ENCODE peak calls at places on chromosomes 12 and 14, in six cellular contexts. One of them, this sample, is unnamed.

GRCh38 chr12:52903855-52904508 is 894 bp downstream of the KRT8 start:
- DNase-seq in activated T-cell treated with anti-CD3 and anti-CD28 coated beads, Interleukin-2, amount 50 U/mL, for 72 hours: peak
- DNase-seq in right atrium auricular region: no peak
- DNase-seq in right cardiac atrium: peak
- DNase-seq in HL-60: no peak
- DNase-seq in caudate nucleus: no peak
- DNase-seq in this sample: no peak

GRCh38 chr12:42705863-42706262 is 116.3 kb upstream of the PRICKLE1 start:
- DNase-seq in activated T-cell treated with anti-CD3 and anti-CD28 coated beads, Interleukin-2, amount 50 U/mL, for 72 hours: no peak
- DNase-seq in right atrium auricular region: peak
- DNase-seq in right cardiac atrium: peak
- DNase-seq in HL-60: no peak
- DNase-seq in caudate nucleus: no peak
- DNase-seq in this sample: no peak

GRCh38 chr12:52044284-52044983 is 6.8 kb upstream of the NR4A1 start:
- DNase-seq in activated T-cell treated with anti-CD3 and anti-CD28 coated beads, Interleukin-2, amount 50 U/mL, for 72 hours: no peak
- DNase-seq in right atrium auricular region: peak
- DNase-seq in right cardiac atrium: peak
- DNase-seq in HL-60: no peak
- DNase-seq in caudate nucleus: peak
- DNase-seq in this sample: no peak

GRCh38 chr12:84128117-84128991 is 784.2 kb downstream of the SLC6A15 start:
- DNase-seq in activated T-cell treated with anti-CD3 and anti-CD28 coated beads, Interleukin-2, amount 50 U/mL, for 72 hours: no peak
- DNase-seq in right atrium auricular region: no peak
- DNase-seq in right cardiac atrium: no peak
- DNase-seq in HL-60: no peak
- DNase-seq in caudate nucleus: no peak
- DNase-seq in this sample: no peak

GRCh38 chr14:65312859-65313258 is 99.7 kb upstream of the FUT8 start:
- DNase-seq in activated T-cell treated with anti-CD3 and anti-CD28 coated beads, Interleukin-2, amount 50 U/mL, for 72 hours: no peak
- DNase-seq in right atrium auricular region: no peak
- DNase-seq in right cardiac atrium: no peak
- DNase-seq in HL-60: no peak
- DNase-seq in caudate nucleus: no peak
- DNase-seq in this sample: no peak

GRCh38 chr12:29521951-29522350 is 24.5 kb upstream of the OVCH1 start:
- DNase-seq in activated T-cell treated with anti-CD3 and anti-CD28 coated beads, Interleukin-2, amount 50 U/mL, for 72 hours: no peak
- DNase-seq in right atrium auricular region: no peak
- DNase-seq in right cardiac atrium: no peak
- DNase-seq in HL-60: no peak
- DNase-seq in caudate nucleus: no peak
- DNase-seq in this sample: no peak

GRCh38 chr14:24340606-24341005 is 815 bp upstream of the RIPK3 start:
- DNase-seq in activated T-cell treated with anti-CD3 and anti-CD28 coated beads, Interleukin-2, amount 50 U/mL, for 72 hours: no peak
- DNase-seq in right atrium auricular region: no peak
- DNase-seq in right cardiac atrium: no peak
- DNase-seq in HL-60: no peak
- DNase-seq in caudate nucleus: no peak
- DNase-seq in this sample: no peak

GRCh38 chr14:77309122-77309521 is 11.6 kb downstream of the POMT2 start:
- DNase-seq in activated T-cell treated with anti-CD3 and anti-CD28 coated beads, Interleukin-2, amount 50 U/mL, for 72 hours: no peak
- DNase-seq in right atrium auricular region: no peak
- DNase-seq in right cardiac atrium: no peak
- DNase-seq in HL-60: peak
- DNase-seq in caudate nucleus: no peak
- DNase-seq in this sample: no peak

GRCh38 chr12:106246891-106247730 is 709 bp downstream of the CKAP4 start:
- DNase-seq in activated T-cell treated with anti-CD3 and anti-CD28 coated beads, Interleukin-2, amount 50 U/mL, for 72 hours: peak
- DNase-seq in right atrium auricular region: no peak
- DNase-seq in right cardiac atrium: peak
- DNase-seq in HL-60: peak
- DNase-seq in caudate nucleus: no peak
- DNase-seq in this sample: no peak

GRCh38 chr12:17976202-17976601 is 113.8 kb downstream of the RERGL start:
- DNase-seq in activated T-cell treated with anti-CD3 and anti-CD28 coated beads, Interleukin-2, amount 50 U/mL, for 72 hours: no peak
- DNase-seq in right atrium auricular region: no peak
- DNase-seq in right cardiac atrium: no peak
- DNase-seq in HL-60: no peak
- DNase-seq in caudate nucleus: no peak
- DNase-seq in this sample: no peak

GRCh38 chr12:93234641-93235040 is 143.1 kb upstream of the NUDT4 start:
- DNase-seq in activated T-cell treated with anti-CD3 and anti-CD28 coated beads, Interleukin-2, amount 50 U/mL, for 72 hours: no peak
- DNase-seq in right atrium auricular region: no peak
- DNase-seq in right cardiac atrium: no peak
- DNase-seq in HL-60: no peak
- DNase-seq in caudate nucleus: no peak
- DNase-seq in this sample: no peak

GRCh38 chr14:35814371-35815005 is 5.4 kb upstream of the RALGAPA1 start:
- DNase-seq in activated T-cell treated with anti-CD3 and anti-CD28 coated beads, Interleukin-2, amount 50 U/mL, for 72 hours: peak
- DNase-seq in right atrium auricular region: no peak
- DNase-seq in right cardiac atrium: no peak
- DNase-seq in HL-60: peak
- DNase-seq in caudate nucleus: peak
- DNase-seq in this sample: peak

GRCh38 chr14:50044040-50044651 is 72.2 kb downstream of the VCPKMT start:
- DNase-seq in activated T-cell treated with anti-CD3 and anti-CD28 coated beads, Interleukin-2, amount 50 U/mL, for 72 hours: no peak
- DNase-seq in right atrium auricular region: no peak
- DNase-seq in right cardiac atrium: no peak
- DNase-seq in HL-60: no peak
- DNase-seq in caudate nucleus: no peak
- DNase-seq in this sample: no peak

GRCh38 chr14:105204206-105204930 is 23.3 kb upstream of the NUDT14 start:
- DNase-seq in activated T-cell treated with anti-CD3 and anti-CD28 coated beads, Interleukin-2, amount 50 U/mL, for 72 hours: no peak
- DNase-seq in right atrium auricular region: no peak
- DNase-seq in right cardiac atrium: peak
- DNase-seq in HL-60: no peak
- DNase-seq in caudate nucleus: peak
- DNase-seq in this sample: no peak

GRCh38 chr14:79514700-79515099 is 696.6 kb downstream of the DIO2 start:
- DNase-seq in activated T-cell treated with anti-CD3 and anti-CD28 coated beads, Interleukin-2, amount 50 U/mL, for 72 hours: no peak
- DNase-seq in right atrium auricular region: no peak
- DNase-seq in right cardiac atrium: no peak
- DNase-seq in HL-60: no peak
- DNase-seq in caudate nucleus: no peak
- DNase-seq in this sample: no peak

GRCh38 chr12:14635776-14636175 is 60.6 kb downstream of the GUCY2C start:
- DNase-seq in activated T-cell treated with anti-CD3 and anti-CD28 coated beads, Interleukin-2, amount 50 U/mL, for 72 hours: no peak
- DNase-seq in right atrium auricular region: no peak
- DNase-seq in right cardiac atrium: no peak
- DNase-seq in HL-60: no peak
- DNase-seq in caudate nucleus: no peak
- DNase-seq in this sample: no peak

GRCh38 chr14:64856528-64857445 is 22.9 kb downstream of the SPTB start:
- DNase-seq in activated T-cell treated with anti-CD3 and anti-CD28 coated beads, Interleukin-2, amount 50 U/mL, for 72 hours: no peak
- DNase-seq in right atrium auricular region: no peak
- DNase-seq in right cardiac atrium: no peak
- DNase-seq in HL-60: no peak
- DNase-seq in caudate nucleus: no peak
- DNase-seq in this sample: no peak

GRCh38 chr14:75280831-75281690 is 2.4 kb downstream of the FOS start:
- DNase-seq in activated T-cell treated with anti-CD3 and anti-CD28 coated beads, Interleukin-2, amount 50 U/mL, for 72 hours: no peak
- DNase-seq in right atrium auricular region: peak
- DNase-seq in right cardiac atrium: no peak
- DNase-seq in HL-60: no peak
- DNase-seq in caudate nucleus: no peak
- DNase-seq in this sample: no peak

GRCh38 chr12:234891-235415 is 21.0 kb upstream of the SLC6A12 start:
- DNase-seq in activated T-cell treated with anti-CD3 and anti-CD28 coated beads, Interleukin-2, amount 50 U/mL, for 72 hours: no peak
- DNase-seq in right atrium auricular region: no peak
- DNase-seq in right cardiac atrium: no peak
- DNase-seq in HL-60: no peak
- DNase-seq in caudate nucleus: no peak
- DNase-seq in this sample: no peak

GRCh38 chr12:49622501-49623141 is 740 bp upstream of the PRPF40B start:
- DNase-seq in activated T-cell treated with anti-CD3 and anti-CD28 coated beads, Interleukin-2, amount 50 U/mL, for 72 hours: peak
- DNase-seq in right atrium auricular region: no peak
- DNase-seq in right cardiac atrium: peak
- DNase-seq in HL-60: peak
- DNase-seq in caudate nucleus: peak
- DNase-seq in this sample: no peak

GRCh38 chr14:21526672-21527319 is 650 bp upstream of the SALL2 start:
- DNase-seq in activated T-cell treated with anti-CD3 and anti-CD28 coated beads, Interleukin-2, amount 50 U/mL, for 72 hours: no peak
- DNase-seq in right atrium auricular region: no peak
- DNase-seq in right cardiac atrium: no peak
- DNase-seq in HL-60: no peak
- DNase-seq in caudate nucleus: no peak
- DNase-seq in this sample: no peak

GRCh38 chr12:82876075-82876474 is 189.4 kb downstream of the TMTC2 start:
- DNase-seq in activated T-cell treated with anti-CD3 and anti-CD28 coated beads, Interleukin-2, amount 50 U/mL, for 72 hours: no peak
- DNase-seq in right atrium auricular region: no peak
- DNase-seq in right cardiac atrium: no peak
- DNase-seq in HL-60: no peak
- DNase-seq in caudate nucleus: no peak
- DNase-seq in this sample: no peak

GRCh38 chr12:89827592-89827991 is 119.0 kb upstream of the ATP2B1 start:
- DNase-seq in activated T-cell treated with anti-CD3 and anti-CD28 coated beads, Interleukin-2, amount 50 U/mL, for 72 hours: no peak
- DNase-seq in right atrium auricular region: no peak
- DNase-seq in right cardiac atrium: no peak
- DNase-seq in HL-60: no peak
- DNase-seq in caudate nucleus: no peak
- DNase-seq in this sample: no peak

GRCh38 chr12:123106640-123107359 is 44.1 kb downstream of the PITPNM2 start:
- DNase-seq in activated T-cell treated with anti-CD3 and anti-CD28 coated beads, Interleukin-2, amount 50 U/mL, for 72 hours: peak
- DNase-seq in right atrium auricular region: no peak
- DNase-seq in right cardiac atrium: peak
- DNase-seq in HL-60: peak
- DNase-seq in caudate nucleus: no peak
- DNase-seq in this sample: no peak

GRCh38 chr14:51546099-51546498 is 105.6 kb upstream of the FRMD6 start:
- DNase-seq in activated T-cell treated with anti-CD3 and anti-CD28 coated beads, Interleukin-2, amount 50 U/mL, for 72 hours: no peak
- DNase-seq in right atrium auricular region: no peak
- DNase-seq in right cardiac atrium: no peak
- DNase-seq in HL-60: no peak
- DNase-seq in caudate nucleus: no peak
- DNase-seq in this sample: no peak